ENCODE peak calls at places on chromosomes 13 and 19, in four cellular contexts. O is body of pancreas; Y is activated CD8-positive, alpha-beta memory T cell treated with anti-CD3 and anti-CD28 coated beads for 1 hour; B is AG08395. M is an unnamed sample.

GRCh38 chr19:55099557-55100506 is 17.6 kb downstream of the PPP1R12C start:
- DNase-seq in O (no peak), Y (no peak), B (no peak), M (no peak)

GRCh38 chr13:21825801-21826200 is 154.9 kb downstream of the FGF9 start:
- DNase-seq in O (no peak), Y (no peak), B (peak; percentile 44), M (peak; percentile 72)

GRCh38 chr19:5099822-5100221 is 130.9 kb downstream of the KDM4B start:
- DNase-seq in O (no peak), Y (no peak), B (no peak), M (no peak)

GRCh38 chr13:45799451-45799850 is 52.1 kb downstream of the SIAH3 start:
- DNase-seq in O (no peak), Y (no peak), B (no peak), M (no peak)

GRCh38 chr13:51832471-51833152 is 12.4 kb downstream of the TMEM272 start:
- DNase-seq in O (peak; percentile 51), Y (peak; percentile 31), B (peak; percentile 64), M (peak; percentile 68)

GRCh38 chr13:29369060-29369743 is 226.3 kb downstream of the SLC7A1 start:
- DNase-seq in O (peak; percentile 16), Y (no peak), B (peak; percentile 33), M (peak; percentile 53)

GRCh38 chr13:49376121-49376520 is 67.7 kb downstream of the CAB39L start:
- DNase-seq in O (no peak), Y (no peak), B (no peak), M (no peak)

GRCh38 chr19:15251010-15251748 is 18.9 kb upstream of the EPHX3 start:
- DNase-seq in O (no peak), Y (no peak), B (peak; percentile 60), M (peak; percentile 58)

GRCh38 chr19:19459707-19460251 is 54.3 kb downstream of the GATAD2A start:
- DNase-seq in O (peak; percentile 55), Y (peak; percentile 50), B (peak; percentile 73), M (peak; percentile 73)

GRCh38 chr13:109964164-109964563 is 177.8 kb upstream of the IRS2 start:
- DNase-seq in O (no peak), Y (no peak), B (no peak), M (no peak)

GRCh38 chr19:56272448-56272847 is at the start of gene EDDM13:
- DNase-seq in O (no peak), Y (no peak), B (no peak), M (no peak)

M was measured in AG20443.